ENCODE peak calls at places on chromosomes 11 and 22, in five cellular contexts. D is bronchial epithelial cell, L is ovary, R is kidney glomerular epithelial cell, Q is neural crest cell. S is an unnamed sample.

GRCh38 chr11:45354976-45355705 is 69.0 kb upstream of the SYT13 start:
- DNase-seq in D (peak), L (peak), R (peak), Q (peak), S (peak)

GRCh38 chr11:77049081-77049480 is 14.9 kb downstream of the B3GNT6 start:
- DNase-seq in D (no peak), L (no peak), R (no peak), Q (no peak), S (no peak)

GRCh38 chr22:25495286-25495685 is 69.2 kb upstream of the GRK3 start:
- DNase-seq in D (no peak), L (no peak), R (no peak), Q (no peak), S (no peak)

GRCh38 chr11:44309483-44310197 is at the start of gene ALX4:
- DNase-seq in D (no peak), L (no peak), R (no peak), Q (no peak), S (peak)

GRCh38 chr22:30689622-30690021 is 5.1 kb upstream of the OSBP2 start:
- DNase-seq in D (no peak), L (no peak), R (no peak), Q (no peak), S (no peak)

GRCh38 chr11:103870821-103871309 is 165.6 kb upstream of the DDI1 start:
- DNase-seq in D (no peak), L (peak), R (no peak), Q (no peak), S (no peak)

GRCh38 chr11:35558468-35558867 is 33.1 kb upstream of the PAMR1 start:
- DNase-seq in D (peak), L (no peak), R (no peak), Q (no peak), S (no peak)

GRCh38 chr11:25535462-25535861 is 796.5 kb upstream of the ANO3 start:
- DNase-seq in D (peak), L (peak), R (no peak), Q (no peak), S (no peak)

GRCh38 chr11:28701760-28702449 is 593.7 kb downstream of the METTL15 start:
- DNase-seq in D (peak), L (no peak), R (peak), Q (no peak), S (no peak)

GRCh38 chr11:1827095-1827797 is 7.5 kb upstream of the SYT8 start:
- DNase-seq in D (peak), L (no peak), R (peak), Q (no peak), S (no peak)

GRCh38 chr11:61598886-61599868 is 18.3 kb upstream of the SYT7 start:
- DNase-seq in D (peak), L (no peak), R (no peak), Q (no peak), S (no peak)

GRCh38 chr11:47415949-47416472 is 7.6 kb downstream of the SLC39A13 start:
- DNase-seq in D (peak), L (peak), R (peak), Q (no peak), S (no peak)

GRCh38 chr11:132466983-132467382 is 1065.3 kb downstream of the OPCML start:
- DNase-seq in D (no peak), L (no peak), R (no peak), Q (no peak), S (no peak)

GRCh38 chr11:34346551-34346950 is 11.3 kb downstream of the ABTB2 start:
- DNase-seq in D (peak), L (no peak), R (no peak), Q (no peak), S (no peak)

GRCh38 chr11:120186799-120187591 is 23.8 kb upstream of the OAF start:
- DNase-seq in D (peak), L (no peak), R (peak), Q (no peak), S (peak)

GRCh38 chr11:130209128-130209932 is 49.7 kb downstream of the ST14 start:
- DNase-seq in D (no peak), L (no peak), R (no peak), Q (no peak), S (peak)

GRCh38 chr22:42797021-42797420 is 60.1 kb downstream of the ARFGAP3 start:
- DNase-seq in D (no peak), L (no peak), R (no peak), Q (no peak), S (no peak)

GRCh38 chr11:856397-856796 is 13.7 kb downstream of the TSPAN4 start:
- DNase-seq in D (no peak), L (no peak), R (no peak), Q (no peak), S (no peak)

GRCh38 chr11:3162410-3163240 is 2.5 kb downstream of the OSBPL5 start:
- DNase-seq in D (no peak), L (no peak), R (no peak), Q (no peak), S (no peak)

GRCh38 chr11:128453444-128454336 is 133.7 kb downstream of the ETS1 start:
- DNase-seq in D (peak), L (peak), R (peak), Q (no peak), S (peak)

GRCh38 chr22:19832476-19833108 is 22.1 kb downstream of the GNB1L start:
- DNase-seq in D (no peak), L (no peak), R (no peak), Q (no peak), S (no peak)

GRCh38 chr11:106786251-106786650 is 232.0 kb downstream of the GUCY1A2 start:
- DNase-seq in D (no peak), L (no peak), R (no peak), Q (no peak), S (no peak)

GRCh38 chr22:37229805-37230672 is 14.0 kb downstream of the RAC2 start:
- DNase-seq in D (peak), L (no peak), R (no peak), Q (no peak), S (peak)

GRCh38 chr11:11265994-11266606 is 87.0 kb downstream of the CSNK2A3 start:
- DNase-seq in D (peak), L (no peak), R (peak), Q (peak), S (peak)

GRCh38 chr22:31124290-31124689 is 1.5 kb downstream of the INPP5J start:
- DNase-seq in D (no peak), L (no peak), R (no peak), Q (no peak), S (no peak)

GRCh38 chr11:5269715-5270147 is at the start of gene HBE1:
- DNase-seq in D (no peak), L (no peak), R (no peak), Q (no peak), S (no peak)

GRCh38 chr11:73507086-73507485 is 90.8 kb downstream of the FAM168A start:
- DNase-seq in D (no peak), L (no peak), R (no peak), Q (no peak), S (no peak)

GRCh38 chr22:27810566-27810965 is 9.0 kb upstream of the MN1 start:
- DNase-seq in D (no peak), L (peak), R (no peak), Q (no peak), S (no peak)

GRCh38 chr11:12005476-12005875 is 3.0 kb downstream of the DKK3 start:
- DNase-seq in D (peak), L (no peak), R (no peak), Q (no peak), S (no peak)

GRCh38 chr11:125413226-125413625 is 82.8 kb downstream of the FEZ1 start:
- DNase-seq in D (no peak), L (no peak), R (no peak), Q (no peak), S (no peak)

GRCh38 chr11:86670179-86670578 is 2.2 kb downstream of the ME3 start:
- DNase-seq in D (no peak), L (no peak), R (no peak), Q (no peak), S (no peak)

GRCh38 chr11:6443269-6444003 is 2.6 kb upstream of the HPX start:
- DNase-seq in D (peak), L (peak), R (no peak), Q (peak), S (peak)

GRCh38 chr11:34002420-34002819 is 49.1 kb upstream of the CAPRIN1 start:
- DNase-seq in D (peak), L (no peak), R (no peak), Q (no peak), S (no peak)